ENCODE peak calls at places on chromosome 19, in seven cellular contexts. F, V, H, M, D, X and L are unnamed samples.

GRCh38 chr19:42091300-42092266 is 15.6 kb downstream of the ZNF574 start:
- DNase-seq in F (no peak), V (no peak), H (peak; percentile 59), M (peak; percentile 92), D (no peak), X (no peak), L (no peak)

GRCh38 chr19:33261511-33262192 is 36.0 kb upstream of the SLC7A10 start:
- DNase-seq in F (no peak), V (no peak), H (no peak), M (no peak), D (no peak), X (no peak), L (no peak)

GRCh38 chr19:3506384-3507340 is 551 bp downstream of the FZR1 start:
- DNase-seq in F (no peak), V (no peak), H (no peak), M (peak; percentile 34), D (peak; percentile 75), X (no peak), L (no peak)

GRCh38 chr19:17511724-17512573 is 500 bp downstream of the PGLS start:
- DNase-seq in F (peak; percentile 45), V (no peak), H (peak; percentile 91), M (peak; percentile 93), D (peak; percentile 91), X (peak; percentile 98), L (peak; percentile 33)

GRCh38 chr19:8150178-8150865 is 930 bp upstream of the FBN3 start:
- DNase-seq in F (no peak), V (no peak), H (no peak), M (no peak), D (no peak), X (no peak), L (no peak)

GRCh38 chr19:10292206-10292788 is 2.5 kb downstream of the ICAM5 start:
- DNase-seq in F (peak; percentile 66), V (peak; percentile 55), H (peak; percentile 85), M (peak; percentile 50), D (peak; percentile 78), X (no peak), L (no peak)

GRCh38 chr19:14061081-14061749 is 661 bp downstream of the PALM3 start:
- DNase-seq in F (no peak), V (no peak), H (peak; percentile 44), M (no peak), D (no peak), X (no peak), L (no peak)

GRCh38 chr19:34241513-34242337 is 12.6 kb upstream of the GARRE1 start:
- DNase-seq in F (no peak), V (no peak), H (no peak), M (peak; percentile 29), D (no peak), X (no peak), L (peak; percentile 35)

GRCh38 chr19:7795555-7796161 is 32.6 kb downstream of the CLEC4M start:
- DNase-seq in F (no peak), V (no peak), H (no peak), M (peak; percentile 4), D (no peak), X (no peak), L (no peak)

GRCh38 chr19:12778020-12778904 is 2.9 kb upstream of the HOOK2 start:
- DNase-seq in F (no peak), V (no peak), H (peak; percentile 93), M (peak; percentile 91), D (peak; percentile 86), X (no peak), L (peak; percentile 79)

GRCh38 chr19:30145467-30145866 is 203.4 kb downstream of the URI1 start:
- DNase-seq in F (no peak), V (no peak), H (no peak), M (no peak), D (no peak), X (no peak), L (no peak)

GRCh38 chr19:46839752-46840151 is 10.9 kb downstream of the AP2S1 start:
- DNase-seq in F (no peak), V (no peak), H (no peak), M (no peak), D (no peak), X (no peak), L (no peak)

GRCh38 chr19:42290523-42291436 is 11.2 kb upstream of the PRR19 start:
- DNase-seq in F (no peak), V (no peak), H (no peak), M (peak; percentile 64), D (peak; percentile 63), X (peak; percentile 76), L (no peak)

GRCh38 chr19:39246951-39247669 is 1.5 kb downstream of the IFNL4 start:
- DNase-seq in F (no peak), V (no peak), H (peak; percentile 40), M (peak; percentile 53), D (no peak), X (no peak), L (no peak)

GRCh38 chr19:28289294-28290063 is 923.5 kb downstream of the UQCRFS1 start:
- DNase-seq in F (no peak), V (no peak), H (peak; percentile 51), M (peak; percentile 75), D (no peak), X (no peak), L (no peak)

GRCh38 chr19:6521718-6522646 is 8.8 kb upstream of the TNFSF9 start:
- DNase-seq in F (no peak), V (no peak), H (peak; percentile 41), M (no peak), D (no peak), X (peak; percentile 84), L (no peak)

GRCh38 chr19:18160441-18160791 is 7.5 kb downstream of the PIK3R2 start:
- DNase-seq in F (no peak), V (no peak), H (no peak), M (no peak), D (no peak), X (no peak), L (no peak)

GRCh38 chr19:45780448-45781281 is 1.6 kb downstream of the DMPK start:
- DNase-seq in F (no peak), V (no peak), H (no peak), M (no peak), D (no peak), X (no peak), L (no peak)

GRCh38 chr19:41848666-41849065 is 3.8 kb downstream of the DMRTC2 start:
- DNase-seq in F (no peak), V (no peak), H (no peak), M (no peak), D (no peak), X (no peak), L (no peak)

GRCh38 chr19:11458236-11458900 is 22.5 kb downstream of the ELAVL3 start:
- DNase-seq in F (no peak), V (no peak), H (no peak), M (no peak), D (no peak), X (no peak), L (no peak)

GRCh38 chr19:21094347-21095025 is 12.5 kb downstream of the ZNF714 start:
- DNase-seq in F (no peak), V (no peak), H (no peak), M (no peak), D (no peak), X (no peak), L (no peak)

GRCh38 chr19:50639121-50640112 is at the start of gene SYT3:
- DNase-seq in F (no peak), V (no peak), H (peak; percentile 69), M (peak; percentile 57), D (no peak), X (peak; percentile 49), L (no peak)

GRCh38 chr19:10662384-10663251 is 8.5 kb downstream of the ILF3 start:
- DNase-seq in F (no peak), V (no peak), H (peak; percentile 59), M (no peak), D (no peak), X (no peak), L (no peak)

GRCh38 chr19:8023371-8023770 is 17.9 kb upstream of the ELAVL1 start:
- DNase-seq in F (no peak), V (peak; percentile 19), H (no peak), M (no peak), D (no peak), X (no peak), L (no peak)

GRCh38 chr19:38661996-38662395 is 14.5 kb downstream of the ACTN4 start:
- DNase-seq in F (no peak), V (no peak), H (no peak), M (no peak), D (no peak), X (no peak), L (no peak)

GRCh38 chr19:42121666-42122069 is 10.6 kb downstream of the POU2F2 start:
- DNase-seq in F (no peak), V (peak; percentile 60), H (peak; percentile 78), M (peak; percentile 44), D (peak; percentile 73), X (peak; percentile 91), L (no peak)

GRCh38 chr19:47190167-47190727 is 40.8 kb downstream of the BBC3 start:
- DNase-seq in F (no peak), V (no peak), H (peak; percentile 89), M (peak; percentile 31), D (peak; percentile 84), X (no peak), L (no peak)

GRCh38 chr19:16200776-16201391 is 3.2 kb downstream of the AP1M1 start:
- DNase-seq in F (no peak), V (no peak), H (no peak), M (no peak), D (no peak), X (no peak), L (no peak)

GRCh38 chr19:16435238-16435911 is 36.4 kb downstream of the EPS15L1 start:
- DNase-seq in F (no peak), V (no peak), H (peak; percentile 96), M (no peak), D (peak; percentile 79), X (no peak), L (no peak)

GRCh38 chr19:49409441-49410029 is 13.7 kb downstream of the PTH2 start:
- DNase-seq in F (no peak), V (no peak), H (no peak), M (no peak), D (no peak), X (peak; percentile 70), L (no peak)

GRCh38 chr19:35595928-35596327 is 10.0 kb downstream of the PMIS2 start:
- DNase-seq in F (no peak), V (no peak), H (no peak), M (no peak), D (no peak), X (no peak), L (no peak)

GRCh38 chr19:58356236-58356970 is 3.1 kb upstream of the A1BG start:
- DNase-seq in F (no peak), V (no peak), H (peak; percentile 65), M (peak; percentile 53), D (no peak), X (no peak), L (no peak)